ENCODE peak calls at places on chromosome 22, in ten cellular contexts. P is HL-60, J is cardiac fibroblast, F is fibroblast of lung, G is cardiac muscle cell, H is right lobe of liver, I is PC-9, S is prostate gland, T is omental fat pad, C is progenitor cell of endocrine pancreas. B is an unnamed sample.

GRCh38 chr22:35627267-35628041 is 10.3 kb upstream of the MB start:
- DNase-seq in P (no peak), I (peak), C (peak), H (peak), J (peak), S (peak), T (peak), G (peak), F (peak), B (peak)

GRCh38 chr22:49543876-49544275 is 283.8 kb downstream of the BRD1 start:
- DNase-seq in P (no peak), T (no peak), H (peak), I (no peak), C (no peak), G (no peak), F (no peak), J (no peak), S (no peak), B (no peak)

GRCh38 chr22:40396882-40397281 is 26.5 kb downstream of the SGSM3 start:
- DNase-seq in G (no peak), T (no peak), I (peak), C (peak), H (no peak), P (no peak), F (peak), S (peak), J (peak), B (no peak)

GRCh38 chr22:45970709-45971388 is 6.1 kb downstream of the WNT7B start:
- DNase-seq in S (no peak), I (no peak), C (no peak), H (no peak), T (no peak), F (peak), P (no peak), J (no peak), G (no peak), B (no peak)

GRCh38 chr22:47768027-47768426 is 1005.6 kb downstream of the TBC1D22A start:
- DNase-seq in T (no peak), S (no peak), I (no peak), J (no peak), F (no peak), P (no peak), G (no peak), C (no peak), H (no peak), B (no peak)

GRCh38 chr22:27799334-27800249 is 2.0 kb downstream of the MN1 start:
- DNase-seq in S (no peak), H (no peak), T (no peak), J (peak), F (no peak), C (no peak), G (peak), P (no peak), I (no peak), B (no peak)

GRCh38 chr22:47213571-47214230 is 451.3 kb downstream of the TBC1D22A start:
- DNase-seq in P (no peak), S (no peak), C (peak), H (no peak), F (peak), I (no peak), J (peak), G (no peak), T (no peak), B (peak)

GRCh38 chr22:45316796-45317526 is 7.2 kb downstream of the FAM118A start:
- DNase-seq in P (no peak), S (no peak), T (no peak), F (no peak), H (no peak), I (no peak), G (no peak), J (no peak), C (no peak), B (no peak)

GRCh38 chr22:24521791-24522245 is 26.7 kb downstream of the UPB1 start:
- DNase-seq in F (peak), C (peak), H (peak), J (peak), T (no peak), G (peak), P (no peak), S (peak), I (peak), B (peak)

GRCh38 chr22:17980638-17981051 is 43.7 kb downstream of the MICAL3 start:
- DNase-seq in G (peak), P (peak), C (no peak), J (peak), F (peak), S (peak), T (no peak), I (no peak), H (no peak), B (no peak)

GRCh38 chr22:17627961-17628303 is 617 bp downstream of the ATP6V1E1 start:
- DNase-seq in I (no peak), J (no peak), F (no peak), P (no peak), T (no peak), H (no peak), C (no peak), S (no peak), G (no peak), B (no peak)

GRCh38 chr22:35024364-35024692 is 41.6 kb upstream of the ISX start:
- DNase-seq in P (no peak), S (no peak), J (no peak), I (no peak), G (no peak), T (no peak), H (no peak), C (no peak), F (no peak), B (no peak)

GRCh38 chr22:44410396-44411056 is 87.5 kb downstream of the RTL6 start:
- DNase-seq in G (peak), T (no peak), H (peak), I (no peak), P (no peak), S (no peak), F (no peak), J (no peak), C (no peak), B (no peak)

GRCh38 chr22:49966041-49966715 is 5.6 kb downstream of the PIM3 start:
- DNase-seq in J (no peak), T (peak), I (no peak), G (no peak), F (no peak), C (no peak), H (peak), P (no peak), S (no peak), B (no peak)

GRCh38 chr22:49657974-49658550 is 169.6 kb downstream of the BRD1 start:
- DNase-seq in C (no peak), P (no peak), G (no peak), F (no peak), J (no peak), I (no peak), S (no peak), T (no peak), H (no peak), B (no peak)

GRCh38 chr22:49592780-49593501 is 234.7 kb downstream of the BRD1 start:
- DNase-seq in J (no peak), G (no peak), H (no peak), C (no peak), P (no peak), I (no peak), F (no peak), S (no peak), T (no peak), B (no peak)

GRCh38 chr22:35589071-35589735 is 27.9 kb downstream of the MB start:
- DNase-seq in H (peak), G (no peak), C (no peak), P (peak), S (no peak), J (peak), I (peak), F (peak), T (peak), B (no peak)

GRCh38 chr22:45649809-45650208 is 21.8 kb upstream of the ATXN10 start:
- DNase-seq in P (no peak), T (no peak), C (no peak), J (no peak), F (no peak), G (no peak), I (no peak), S (no peak), H (no peak), B (no peak)

GRCh38 chr22:50530857-50531545 is 1.2 kb upstream of the TYMP start:
- DNase-seq in T (peak), I (peak), C (no peak), G (peak), P (peak), F (peak), H (peak), S (peak), J (peak), B (peak)

GRCh38 chr22:48824673-48825651 is 1002.7 kb downstream of the BRD1 start:
- DNase-seq in F (no peak), S (no peak), T (no peak), J (no peak), C (no peak), P (no peak), G (no peak), I (no peak), H (peak), B (no peak)

GRCh38 chr22:49921508-49922278 is 3.3 kb downstream of the CRELD2 start:
- DNase-seq in I (no peak), P (no peak), J (no peak), T (no peak), H (no peak), F (no peak), S (no peak), G (no peak), C (no peak), B (no peak)

GRCh38 chr22:40898850-40899357 is 37.0 kb upstream of the DNAJB7 start:
- DNase-seq in S (no peak), T (no peak), G (peak), P (peak), H (no peak), C (no peak), F (peak), J (peak), I (peak), B (peak)

DNA sequence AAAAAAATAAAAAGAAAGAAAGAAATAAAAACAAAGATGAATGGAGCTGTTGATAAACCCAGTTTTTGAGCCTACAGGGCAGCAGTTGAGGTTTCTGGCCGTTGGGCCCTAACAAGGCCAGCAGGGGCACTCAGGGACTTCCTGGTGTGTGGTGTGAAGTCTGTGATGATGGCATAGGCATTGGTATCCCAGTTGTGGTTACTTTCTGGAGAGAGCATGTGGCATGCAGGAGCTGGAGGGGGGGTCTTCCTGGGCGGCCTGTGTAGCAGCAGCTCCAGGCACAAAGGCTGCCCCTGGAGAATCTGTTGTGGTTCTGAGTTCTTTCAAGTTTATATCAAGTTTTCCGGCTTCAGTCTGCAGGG is 2.0 kb upstream of the TXNRD2 start:
- DNase-seq in J (peak), S (no peak), F (peak), T (no peak), P (peak), I (no peak), H (peak), G (no peak), C (no peak), B (no peak)
- TF ChIP-seq CTCF in J (no peak), S (no peak), F (no peak), T (no peak), P (no peak), I (no peak), H (no peak), G (peak), C (no peak), B (no peak)

GRCh38 chr22:30634477-30635233 is 926 bp upstream of the SLC35E4 start:
- DNase-seq in C (peak), I (peak), T (peak), F (peak), J (peak), P (peak), G (peak), H (peak), S (peak), B (peak)

GRCh38 chr22:30637701-30638114 is 2.1 kb downstream of the SLC35E4 start:
- DNase-seq in T (no peak), F (no peak), P (no peak), C (no peak), I (peak), S (no peak), J (no peak), H (no peak), G (no peak), B (no peak)

GRCh38 chr22:30636226-30637077 is 871 bp downstream of the SLC35E4 start:
- DNase-seq in H (peak), S (peak), P (no peak), I (peak), T (no peak), C (no peak), J (no peak), F (no peak), G (no peak), B (peak)

GRCh38 chr22:30640361-30640760 is 4.8 kb downstream of the SLC35E4 start:
- DNase-seq in I (no peak), P (no peak), T (no peak), H (no peak), G (no peak), F (no peak), J (no peak), S (no peak), C (no peak), B (no peak)

GRCh38 chr22:30635273-30636225 is at the start of gene SLC35E4:
- DNase-seq in T (peak), P (peak), G (peak), H (peak), F (peak), S (peak), C (peak), J (peak), I (peak), B (peak)
- TF ChIP-seq CTCF in T (no peak), P (no peak), G (peak), H (no peak), F (peak), S (no peak), C (peak), J (peak), I (no peak), B (peak)

GRCh38 chr22:36787594-36787993 is 11.7 kb upstream of the IFT27 start:
- DNase-seq in G (no peak), C (no peak), F (no peak), H (no peak), I (no peak), T (no peak), S (no peak), J (no peak), P (no peak), B (no peak)

GRCh38 chr22:36795633-36796032 is 19.7 kb upstream of the IFT27 start:
- DNase-seq in F (no peak), J (no peak), G (no peak), S (no peak), H (no peak), T (no peak), I (no peak), C (no peak), P (no peak), B (no peak)

DNA sequence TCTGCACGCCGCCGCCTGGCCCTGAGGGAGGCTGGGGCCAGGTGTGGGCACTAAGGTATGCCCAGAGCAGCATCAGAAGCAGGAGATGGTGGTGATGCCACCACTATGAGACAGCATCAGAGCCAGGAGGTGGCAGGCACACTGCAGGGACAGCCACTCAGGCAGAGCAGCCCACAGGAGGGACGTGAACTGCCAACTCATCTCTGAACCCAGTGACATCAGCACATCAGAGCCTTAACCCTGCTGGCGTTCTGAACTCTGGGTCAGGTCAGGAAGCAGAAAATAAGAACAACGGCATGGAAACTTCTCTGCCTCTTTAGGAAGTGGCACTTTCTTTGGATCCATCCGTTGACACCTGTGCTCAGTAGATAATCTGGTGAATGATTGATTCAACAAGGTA is 14.7 kb upstream of the IFT27 start:
- DNase-seq in S (no peak), P (no peak), F (no peak), I (no peak), C (no peak), G (no peak), H (no peak), J (no peak), T (no peak), B (peak)
- TF ChIP-seq CTCF in S (no peak), P (no peak), F (no peak), I (peak), C (no peak), G (no peak), H (no peak), J (no peak), T (no peak), B (no peak)

GRCh38 chr22:32866953-32867352 is 65.4 kb downstream of the TIMP3 start:
- DNase-seq in S (no peak), P (no peak), G (no peak), T (no peak), C (no peak), F (no peak), J (no peak), H (no peak), I (no peak), B (no peak)
- TF ChIP-seq CTCF in S (no peak), P (no peak), G (no peak), T (no peak), C (no peak), F (no peak), J (no peak), H (no peak), I (no peak), B (no peak)

GRCh38 chr22:31135706-31136105 is 4.6 kb downstream of the PLA2G3 start:
- DNase-seq in F (no peak), I (no peak), P (no peak), J (no peak), H (no peak), S (no peak), T (no peak), C (no peak), G (no peak), B (no peak)
- TF ChIP-seq CTCF in F (no peak), I (no peak), P (no peak), J (no peak), H (no peak), S (no peak), T (no peak), C (no peak), G (no peak), B (no peak)

DNA sequence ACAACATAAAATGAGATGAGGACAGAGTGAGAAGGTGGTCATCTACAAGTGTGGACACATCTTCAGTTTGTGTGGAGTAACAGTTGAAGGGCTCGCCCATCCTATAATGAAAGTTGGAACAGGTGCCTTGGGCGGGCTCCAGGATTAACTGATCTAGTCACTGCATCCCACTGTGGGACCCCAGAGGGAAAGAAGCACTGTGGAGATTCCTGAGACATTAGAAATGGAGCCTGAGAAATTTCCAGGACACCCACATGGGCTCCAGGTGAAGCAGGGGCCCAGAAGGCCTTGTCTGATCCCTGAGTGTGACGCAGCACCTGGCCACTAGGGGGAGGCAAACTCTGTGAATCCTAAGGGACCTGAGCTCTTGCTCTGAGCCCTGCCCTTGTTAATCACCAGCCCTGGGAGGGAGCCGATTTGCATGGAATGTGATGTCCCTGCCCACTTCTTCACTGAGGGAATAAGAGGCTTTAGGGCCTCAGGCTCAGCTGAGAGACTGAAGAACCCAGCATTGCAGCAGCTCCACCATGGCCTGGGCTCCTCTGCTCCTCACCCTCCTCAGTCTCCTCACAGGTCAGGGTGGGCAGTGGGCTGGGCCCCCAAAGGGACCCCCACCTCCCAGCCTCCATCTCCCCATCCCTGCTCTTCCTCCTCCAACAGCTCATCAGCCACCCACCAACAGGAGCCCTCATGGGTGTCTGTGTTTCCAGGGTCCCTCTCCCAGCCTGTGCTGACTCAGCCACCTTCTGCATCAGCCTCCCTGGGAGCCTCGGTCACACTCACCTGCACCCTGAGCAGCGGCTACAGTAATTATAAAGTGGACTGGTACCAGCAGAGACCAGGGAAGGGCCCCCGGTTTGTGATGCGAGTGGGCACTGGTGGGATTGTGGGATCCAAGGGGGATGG is 98.4 kb downstream of the VPREB1 start:
- DNase-seq in P (no peak), G (peak), S (peak), H (peak), I (peak), C (peak), J (peak), T (no peak), F (peak), B (peak)
- TF ChIP-seq CTCF in P (peak), G (peak), S (peak), H (peak), I (peak), C (peak), J (peak), T (no peak), F (peak), B (peak)